ENCODE peak calls at places on chromosomes 5 and 9, in five cellular contexts. W is bronchial epithelial cell, T is sigmoid colon, R is cardiac fibroblast, A is small intestine. O is an unnamed sample.

GRCh38 chr5:181248277-181248676 is 4.6 kb upstream of the RACK1 start:
- DNase-seq in T (no peak), A (no peak), W (no peak), R (no peak), O (no peak)

GRCh38 chr9:27413507-27414214 is 110.4 kb upstream of the IFNK start:
- DNase-seq in W (no peak), R (no peak), A (peak; percentile 35), T (no peak), O (no peak)

GRCh38 chr9:138077898-138078540 is 200.4 kb downstream of the CACNA1B start:
- DNase-seq in R (no peak), W (no peak), T (peak; percentile 57), A (no peak), O (no peak)

GRCh38 chr5:119302916-119303897 is 52.6 kb upstream of the TNFAIP8 start:
- DNase-seq in T (no peak), R (peak; percentile 95), A (no peak), W (peak; percentile 99), O (peak; percentile 30)

GRCh38 chr5:146646441-146646840 is 130.5 kb upstream of the GPR151 start:
- DNase-seq in A (no peak), R (no peak), T (no peak), W (peak; percentile 4), O (no peak)

GRCh38 chr9:133204993-133205336 is 4.1 kb downstream of the OBP2B start:
- DNase-seq in W (no peak), R (no peak), A (no peak), T (no peak), O (peak; percentile 8)

GRCh38 chr9:129823163-129823933 is 588 bp downstream of the TOR1A start:
- DNase-seq in R (peak; percentile 39), T (no peak), W (no peak), A (peak; percentile 15), O (no peak)

GRCh38 chr9:96486351-96487029 is 36.5 kb downstream of the HABP4 start:
- DNase-seq in A (no peak), T (peak; percentile 83), W (no peak), R (peak; percentile 81), O (no peak)

GRCh38 chr9:101018391-101018990 is 10.0 kb upstream of the PLPPR1 start:
- DNase-seq in W (no peak), R (no peak), A (no peak), T (no peak), O (no peak)

GRCh38 chr5:150144211-150144801 is 11.3 kb downstream of the PDGFRB start:
- DNase-seq in W (no peak), R (peak; percentile 96), A (no peak), T (peak; percentile 82), O (no peak)

GRCh38 chr9:69027355-69028097 is 8.0 kb upstream of the FXN start:
- DNase-seq in R (peak; percentile 57), W (peak; percentile 56), A (peak; percentile 69), T (no peak), O (no peak)

GRCh38 chr5:131685514-131686171 is 50.6 kb upstream of the RAPGEF6 start:
- DNase-seq in R (no peak), A (no peak), T (no peak), W (no peak), O (no peak)

GRCh38 chr5:6181147-6181729 is 197.1 kb downstream of the MED10 start:
- DNase-seq in W (no peak), R (no peak), T (no peak), A (no peak), O (no peak)

GRCh38 chr9:38339087-38339486 is 53.4 kb upstream of the ALDH1B1 start:
- DNase-seq in W (peak; percentile 23), R (peak; percentile 53), T (no peak), A (no peak), O (no peak)

GRCh38 chr9:69885931-69886330 is 65.3 kb downstream of the CFAP95 start:
- DNase-seq in T (no peak), A (no peak), W (no peak), R (no peak), O (no peak)

GRCh38 chr5:103006921-103007320 is 113.0 kb downstream of the GIN1 start:
- DNase-seq in W (no peak), R (no peak), A (no peak), T (no peak), O (no peak)

GRCh38 chr9:136671646-136672430 is 9.1 kb downstream of the EGFL7 start:
- DNase-seq in T (no peak), A (no peak), R (no peak), W (no peak), O (no peak)

GRCh38 chr5:138352722-138353549 is 451 bp downstream of the KDM3B start:
- DNase-seq in A (peak; percentile 76), R (peak; percentile 63), W (peak; percentile 41), T (peak; percentile 80), O (peak; percentile 61)

GRCh38 chr5:41794478-41794877 is 75.7 kb downstream of the OXCT1 start:
- DNase-seq in A (no peak), T (no peak), W (peak; percentile 96), R (peak; percentile 89), O (no peak)

GRCh38 chr5:71600783-71601182 is 13.6 kb downstream of the MCCC2 start:
- DNase-seq in W (no peak), A (no peak), R (no peak), T (no peak), O (no peak)

GRCh38 chr5:9861664-9862256 is 231.6 kb upstream of the TAS2R1 start:
- DNase-seq in R (no peak), A (no peak), T (no peak), W (no peak), O (no peak)

GRCh38 chr5:132265336-132266030 is 8.0 kb downstream of the PDLIM4 start:
- DNase-seq in A (peak; percentile 80), R (peak; percentile 97), W (peak; percentile 91), T (peak; percentile 91), O (peak; percentile 82)

GRCh38 chr5:74555991-74556390 is 84.5 kb downstream of the ENC1 start:
- DNase-seq in A (no peak), R (no peak), W (no peak), T (no peak), O (no peak)

GRCh38 chr9:97570899-97571298 is 62.3 kb downstream of the TSTD2 start:
- DNase-seq in R (peak; percentile 22), T (peak; percentile 83), W (no peak), A (no peak), O (no peak)

GRCh38 chr5:7745882-7746735 is 104.8 kb downstream of the CFAP90 start:
- DNase-seq in T (peak; percentile 86), A (peak; percentile 67), W (peak; percentile 63), R (peak; percentile 77), O (peak; percentile 75)

GRCh38 chr9:132823370-132824144 is 54.5 kb downstream of the AK8 start:
- DNase-seq in T (peak; percentile 35), W (no peak), A (peak; percentile 60), R (no peak), O (no peak)

GRCh38 chr9:113548221-113549041 is 84.9 kb downstream of the RGS3 start:
- DNase-seq in A (no peak), T (peak; percentile 77), W (no peak), R (peak; percentile 86), O (no peak)

GRCh38 chr9:37840560-37841194 is 40.1 kb downstream of the DCAF10 start:
- DNase-seq in W (peak; percentile 91), T (no peak), R (peak; percentile 72), A (no peak), O (no peak)

GRCh38 chr9:76474419-76474818 is 15.4 kb downstream of the GCNT1 start:
- DNase-seq in W (no peak), R (no peak), A (no peak), T (no peak), O (no peak)

GRCh38 chr5:178866946-178867345 is 7.2 kb downstream of the ZNF354B start:
- DNase-seq in W (no peak), R (no peak), A (no peak), T (no peak), O (no peak)

GRCh38 chr5:138597660-138598400 is 22.6 kb upstream of the HSPA9 start:
- DNase-seq in W (peak; percentile 37), T (peak; percentile 27), R (no peak), A (peak; percentile 68), O (no peak)

GRCh38 chr5:130189961-130190360 is 285.7 kb downstream of the CHSY3 start:
- DNase-seq in W (peak; percentile 74), A (no peak), T (no peak), R (no peak), O (no peak)

GRCh38 chr5:154461531-154461930 is 15.7 kb downstream of the SAP30L start:
- DNase-seq in W (no peak), A (no peak), R (peak; percentile 60), T (no peak), O (no peak)

GRCh38 chr5:154466147-154466546 is 11.9 kb downstream of the HAND1 start:
- DNase-seq in T (no peak), W (no peak), A (peak; percentile 77), R (no peak), O (no peak)

GRCh38 chr5:154466671-154467070 is 11.4 kb downstream of the HAND1 start:
- DNase-seq in A (no peak), T (no peak), R (no peak), W (no peak), O (no peak)

GRCh38 chr5:154465169-154465568 is 12.9 kb downstream of the HAND1 start:
- DNase-seq in T (no peak), W (peak; percentile 85), A (peak; percentile 39), R (peak; percentile 76), O (no peak)

GRCh38 chr5:154464435-154464834 is 13.6 kb downstream of the HAND1 start:
- DNase-seq in W (no peak), R (no peak), T (no peak), A (no peak), O (no peak)
- H3K4me3 ChIP-seq in W (no peak overlapping the region), R (no peak overlapping the region), T (no peak overlapping the region), A (no peak overlapping the region), O (no peak overlapping the region)

DNA sequence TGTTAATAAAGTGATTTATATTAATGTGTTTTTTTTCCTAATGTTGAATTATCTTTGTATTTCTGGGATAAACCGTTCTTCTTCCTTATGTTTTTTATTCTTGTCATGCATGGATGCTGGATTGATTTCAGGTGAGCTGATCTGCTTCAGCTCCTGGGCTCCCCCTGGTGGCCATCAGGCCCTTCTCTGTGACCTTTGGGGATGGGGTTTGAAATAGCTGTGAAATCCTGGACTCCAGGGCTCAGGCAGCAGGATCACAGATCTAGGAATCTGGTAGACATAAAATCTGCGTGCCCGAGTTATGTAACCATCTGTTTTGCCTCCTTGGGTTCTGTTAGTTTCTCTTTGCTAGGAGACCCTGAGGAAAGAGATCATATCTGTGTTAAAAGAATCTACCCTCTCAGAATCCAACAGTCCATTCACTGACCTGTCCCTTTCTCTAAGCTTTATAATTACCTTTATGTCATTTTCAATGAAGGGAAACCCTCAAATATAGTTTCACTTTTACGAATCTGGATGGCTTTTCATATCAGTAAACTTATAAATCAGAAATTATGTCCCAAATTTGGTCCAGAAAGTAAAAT is 12.2 kb upstream of the OR13J1 start:
- DNase-seq in R (peak; percentile 83), T (peak; percentile 92), W (peak; percentile 65), A (peak; percentile 82), O (peak; percentile 81)
- H3K4me3 ChIP-seq in R (no peak overlapping the region), T (no peak overlapping the region), W (no peak overlapping the region), A (no peak overlapping the region), O (no peak overlapping the region)

DNA sequence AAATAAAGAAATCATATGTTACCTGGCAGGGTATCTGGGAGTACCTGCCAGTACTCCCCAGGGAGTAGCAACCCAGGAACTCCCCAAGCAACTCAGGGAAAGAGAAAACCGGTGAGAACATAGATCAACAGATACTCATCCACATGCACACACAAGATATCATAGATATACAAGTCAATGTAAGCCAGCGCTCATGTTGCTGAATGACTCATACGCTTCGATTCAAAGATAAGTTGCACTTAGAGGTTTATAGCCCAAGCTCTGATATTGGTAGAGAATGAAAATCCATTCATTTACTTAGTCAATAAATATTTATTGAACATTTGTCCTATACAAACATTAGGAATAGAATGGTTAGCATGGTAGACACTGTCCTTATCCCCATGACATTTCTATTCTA is 219.1 kb upstream of the TRPC7 start:
- DNase-seq in W (no peak), A (no peak), T (no peak), R (no peak), O (no peak)
- H3K4me3 ChIP-seq in W (no peak overlapping the region), A (no peak overlapping the region), T (no peak overlapping the region), R (no peak overlapping the region), O (no peak overlapping the region)

GRCh38 chr5:77936365-77936693 is 160.2 kb upstream of the TBCA start:
- DNase-seq in A (no peak), W (no peak), T (no peak), R (no peak), O (no peak)
- H3K4me3 ChIP-seq in A (no peak overlapping the region), W (no peak overlapping the region), T (no peak overlapping the region), R (no peak overlapping the region), O (no peak overlapping the region)